ENCODE peak calls at places on chromosome X, in eight cellular contexts. N is mucosa of descending colon, B is tibial artery, X is breast epithelium, V is AG04449, L is ascending aorta, T is colonic mucosa, Q is heart left ventricle. K is an unnamed sample.

GRCh38 chrX:9378980-9379696 is 85.7 kb upstream of the TBL1X start:
- DNase-seq in L (no peak), B (no peak), N (no peak), X (no peak), Q (no peak), V (no peak), T (peak), K (peak)

GRCh38 chrX:118975831-118976598 is 1.6 kb downstream of the LONRF3 start:
- DNase-seq in T (peak), L (peak), B (peak), V (no peak), N (peak), X (peak), Q (peak), K (peak)

GRCh38 chrX:72644946-72645345 is 69.2 kb downstream of the PHKA1 start:
- DNase-seq in V (no peak), Q (no peak), T (peak), L (no peak), X (no peak), N (no peak), B (peak), K (no peak)

GRCh38 chrX:104136241-104137019 is 20.4 kb downstream of the SLC25A53 start:
- DNase-seq in V (peak), X (peak), N (no peak), Q (peak), T (peak), L (no peak), B (peak), K (peak)

GRCh38 chrX:154018518-154019060 is 1.1 kb downstream of the IRAK1 start:
- DNase-seq in X (no peak), Q (no peak), T (no peak), V (no peak), B (no peak), L (no peak), N (no peak), K (no peak)

GRCh38 chrX:47515941-47516649 is 33.1 kb upstream of the ZNF41 start:
- DNase-seq in N (no peak), X (no peak), T (no peak), Q (no peak), L (no peak), B (no peak), V (no peak), K (no peak)

GRCh38 chrX:110070970-110071369 is 68.1 kb downstream of the TMEM164 start:
- DNase-seq in X (no peak), T (no peak), N (no peak), L (no peak), V (no peak), Q (no peak), B (no peak), K (no peak)

GRCh38 chrX:74526786-74527185 is 87.6 kb downstream of the RLIM start:
- DNase-seq in L (no peak), V (no peak), Q (no peak), N (no peak), T (no peak), X (no peak), B (no peak), K (peak)

GRCh38 chrX:1464282-1465131 is 11.8 kb upstream of the ASMTL start:
- DNase-seq in V (no peak), N (peak), L (no peak), T (no peak), X (no peak), Q (peak), B (no peak), K (no peak)

GRCh38 chrX:154013614-154014360 is 5.9 kb downstream of the IRAK1 start:
- DNase-seq in T (no peak), N (no peak), Q (no peak), V (no peak), X (no peak), B (no peak), L (no peak), K (peak)

GRCh38 chrX:53729756-53730155 is 43.2 kb upstream of the HUWE1 start:
- DNase-seq in T (no peak), V (no peak), L (no peak), N (no peak), B (no peak), Q (no peak), X (no peak), K (peak)

GRCh38 chrX:123570011-123570590 is 162.8 kb downstream of the THOC2 start:
- DNase-seq in X (peak), B (no peak), V (no peak), T (no peak), L (no peak), Q (no peak), N (no peak), K (no peak)

GRCh38 chrX:71102292-71102691 is 4.2 kb downstream of the CXorf65 start:
- DNase-seq in X (no peak), Q (no peak), B (no peak), T (no peak), L (no peak), N (no peak), V (no peak), K (no peak)

GRCh38 chrX:71098951-71099506 is 3.4 kb downstream of the FOXO4 start:
- DNase-seq in L (no peak), X (no peak), Q (no peak), V (no peak), B (no peak), T (no peak), N (no peak), K (no peak)

GRCh38 chrX:71100581-71101505 is 5.2 kb downstream of the FOXO4 start:
- DNase-seq in X (no peak), B (no peak), V (no peak), N (no peak), L (no peak), Q (no peak), T (no peak), K (no peak)

GRCh38 chrX:71098302-71098701 is 2.7 kb downstream of the FOXO4 start:
- DNase-seq in L (peak), N (peak), V (no peak), T (peak), Q (peak), B (peak), X (peak), K (peak)

DNA sequence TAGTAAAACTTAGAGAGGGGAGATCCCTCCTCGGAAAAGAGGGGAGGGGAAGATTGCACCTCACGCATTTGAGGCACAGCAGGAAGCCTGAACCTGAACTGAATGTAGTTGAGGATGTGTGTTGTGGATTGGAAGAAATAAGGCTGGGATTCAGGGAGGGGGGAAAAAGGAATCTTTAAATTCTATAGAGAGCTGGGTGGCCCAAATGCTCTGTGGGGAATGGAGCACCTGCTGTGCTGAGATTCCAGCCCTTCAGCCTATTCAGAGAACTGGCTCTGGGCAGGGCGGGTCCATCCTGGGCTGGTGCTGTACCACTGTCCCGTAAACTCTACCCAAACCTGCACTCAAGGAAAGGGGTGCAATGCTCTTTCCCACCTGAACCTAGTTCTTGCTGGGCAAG is 4.1 kb downstream of the FOXO4 start:
- DNase-seq in N (no peak), B (no peak), V (no peak), T (no peak), Q (no peak), X (no peak), L (no peak), K (no peak)
- H3K4me3 ChIP-seq in N (no peak), B (no peak), V (no peak), T (no peak), Q (no peak), X (no peak), L (no peak), K (no peak)

DNA sequence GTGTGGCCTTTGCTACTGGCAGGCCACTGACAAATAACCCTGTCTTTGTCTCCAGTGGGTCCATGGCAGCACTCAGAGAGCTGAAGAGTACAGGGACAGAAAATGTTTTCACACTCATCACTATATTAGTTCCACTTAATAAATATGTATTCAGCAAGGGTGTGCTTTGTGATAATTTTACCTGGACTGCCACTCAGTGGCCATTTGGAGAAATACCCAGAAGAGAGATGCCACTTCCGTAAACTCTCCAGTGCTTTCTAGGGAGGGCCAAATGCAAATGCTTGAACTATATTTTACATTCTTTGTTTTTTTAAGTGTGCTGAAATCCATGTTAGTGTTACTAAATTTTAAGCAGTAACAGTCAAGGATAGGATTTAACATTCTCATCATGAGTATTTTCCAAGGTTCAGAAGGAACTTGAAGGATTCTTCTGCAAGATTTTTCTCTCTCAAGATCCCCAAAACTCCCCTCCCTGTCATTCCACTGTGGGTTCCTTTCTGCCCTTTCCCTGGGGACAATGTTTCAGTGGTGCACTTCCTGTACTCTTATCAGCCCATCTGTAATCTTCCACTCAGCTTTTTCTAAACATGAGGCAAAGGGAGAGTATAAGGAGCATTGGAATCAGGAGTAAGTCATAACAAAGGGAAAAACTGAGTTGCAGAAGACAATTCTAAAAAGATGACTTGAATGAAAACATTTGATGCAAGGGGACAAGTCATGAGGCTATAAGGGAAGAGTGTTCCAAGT is 46.0 kb downstream of the TFDP3 start:
- DNase-seq in N (no peak), X (no peak), T (peak), B (no peak), L (no peak), Q (no peak), V (no peak), K (peak)
- TF ChIP-seq CTCF in N (peak), X (peak), T (no peak), B (no peak), L (no peak), Q (peak), V (no peak), K (no peak)

DNA sequence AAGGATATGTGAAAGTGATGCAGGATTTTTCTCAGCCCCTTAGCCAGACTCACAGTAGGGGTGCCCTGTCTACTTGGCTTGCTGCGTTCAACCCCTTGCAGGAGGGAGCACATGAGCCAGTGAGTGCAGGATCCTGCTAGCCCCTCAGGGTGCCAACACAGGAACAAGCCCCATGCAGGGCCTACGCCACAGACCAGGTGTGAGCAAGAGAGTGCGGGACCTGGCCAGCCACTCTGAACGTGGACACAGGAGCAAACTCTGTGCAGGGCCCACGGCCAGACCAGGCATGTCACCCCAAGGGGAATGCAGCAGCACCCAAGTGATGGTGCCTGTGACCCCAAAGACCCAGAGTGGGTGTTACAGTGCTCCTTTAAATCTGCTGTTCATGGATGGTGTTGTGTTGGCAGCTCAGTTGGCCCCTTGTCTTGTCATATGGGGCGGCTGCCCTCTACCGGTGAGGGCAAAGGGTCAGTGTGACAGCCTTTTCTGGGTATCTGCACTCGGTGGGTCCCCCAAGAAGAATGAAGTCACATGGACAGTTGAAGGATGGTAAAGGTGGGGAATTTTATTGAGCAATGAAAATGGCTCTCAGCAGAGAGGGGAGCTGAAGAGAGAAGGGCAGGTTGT is 188.4 kb upstream of the MAOA start:
- DNase-seq in B (no peak), V (no peak), N (no peak), Q (no peak), T (no peak), L (no peak), X (no peak), K (no peak)
- H3K4me3 ChIP-seq in B (no peak), V (no peak), N (no peak), Q (no peak), T (no peak), L (no peak), X (no peak), K (no peak)

DNA sequence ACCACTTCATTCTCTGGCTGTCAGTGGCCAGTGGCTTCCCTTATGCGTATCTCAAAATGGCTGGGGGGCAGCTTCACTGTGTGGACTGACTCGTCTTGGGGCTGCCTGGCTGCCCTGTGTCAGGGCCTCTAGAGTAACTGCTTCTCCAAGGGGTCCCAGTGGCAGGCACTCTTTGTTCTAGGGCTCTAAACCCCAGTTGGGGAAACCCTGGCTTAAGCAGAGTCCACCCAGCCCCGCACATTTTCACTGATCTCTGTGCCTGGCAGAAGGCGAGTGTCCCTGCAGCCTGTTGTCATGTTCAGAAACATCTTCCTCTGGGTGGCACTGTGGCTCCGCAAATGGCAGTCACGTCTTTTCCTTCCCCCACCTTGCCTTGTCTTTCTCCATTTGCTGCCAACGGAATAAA is 59.7 kb downstream of the NBDY start:
- DNase-seq in N (no peak), T (no peak), B (no peak), Q (no peak), V (no peak), X (no peak), L (no peak), K (peak)
- TF ChIP-seq CTCF in N (no peak), T (no peak), B (peak), Q (no peak), V (no peak), X (no peak), L (peak), K (peak)

GRCh38 chrX:71252221-71252620 is 1.7 kb downstream of the ZMYM3 start:
- DNase-seq in V (no peak), X (no peak), L (no peak), B (no peak), T (no peak), Q (no peak), N (no peak), K (no peak)
- H3K4me3 ChIP-seq in V (peak), X (no peak), L (peak), B (no peak), T (no peak), Q (no peak), N (no peak), K (peak)

DNA sequence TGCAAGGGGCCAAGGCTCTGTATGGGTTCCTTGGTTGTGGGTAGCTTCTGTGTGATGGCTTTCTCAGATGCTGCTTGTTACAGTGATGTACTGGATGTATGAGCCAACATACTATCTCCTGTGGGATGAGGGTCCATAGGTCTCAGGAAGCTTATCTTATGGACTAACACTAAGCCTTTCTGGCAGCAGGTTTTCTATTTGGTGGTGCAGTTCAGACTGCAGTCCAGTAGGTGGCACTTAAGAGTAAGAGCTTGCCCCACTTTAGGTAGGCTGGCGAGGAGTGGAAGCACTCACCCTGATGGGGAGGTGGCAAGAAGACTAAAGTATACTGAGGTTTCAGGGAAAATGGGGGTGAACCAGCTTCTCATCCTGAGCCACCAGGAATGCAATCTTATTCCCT is 306.7 kb upstream of the MAOA start:
- DNase-seq in N (no peak), Q (no peak), L (no peak), B (no peak), T (peak), V (no peak), X (no peak), K (peak)
- TF ChIP-seq CTCF in N (no peak), Q (peak), L (no peak), B (no peak), T (peak), V (peak), X (no peak), K (peak)

GRCh38 chrX:132958086-132958703 is at the start of gene HS6ST2:
- DNase-seq in X (no peak), V (no peak), N (peak), Q (no peak), B (no peak), T (peak), L (no peak), K (no peak)
- H3K4me3 ChIP-seq in X (peak), V (no peak), N (no peak), Q (peak), B (peak), T (peak), L (peak), K (no peak)

K was measured in fibroblast of the aortic adventitia.